ENCODE peak calls at places on chromosomes 7 and 10, in six cellular contexts. K is body of pancreas, U is Peyer's patch, S is tibial nerve, F is A549, H is stomach. Z is an unnamed sample.

GRCh38 chr7:85529197-85529596 is 342.3 kb upstream of the SEMA3D start:
- DNase-seq in K (peak; percentile 16), U (no peak), S (no peak), F (no peak), H (peak; percentile 60), Z (no peak)

GRCh38 chr10:22737587-22737986 is 23.2 kb upstream of the PIP4K2A start:
- DNase-seq in K (no peak), U (no peak), S (peak; percentile 20), F (no peak), H (no peak), Z (peak; percentile 71)

GRCh38 chr7:149003560-149004305 is 24.6 kb downstream of the PDIA4 start:
- DNase-seq in K (no peak), U (no peak), S (no peak), F (no peak), H (no peak), Z (no peak)

GRCh38 chr7:159030490-159031134 is 114.1 kb downstream of the VIPR2 start:
- DNase-seq in K (peak; percentile 59), U (no peak), S (peak; percentile 5), F (peak; percentile 69), H (peak; percentile 64), Z (peak; percentile 20)

GRCh38 chr10:69451209-69451783 is at the start of gene TSPAN15:
- DNase-seq in K (peak; percentile 90), U (peak; percentile 65), S (peak; percentile 72), F (peak; percentile 94), H (peak; percentile 95), Z (peak; percentile 49)

GRCh38 chr10:85603167-85603940 is 763.2 kb downstream of the GRID1 start:
- DNase-seq in K (no peak), U (no peak), S (no peak), F (no peak), H (no peak), Z (no peak)

GRCh38 chr10:76882245-76882644 is 755.4 kb downstream of the KCNMA1 start:
- DNase-seq in K (no peak), U (no peak), S (no peak), F (no peak), H (no peak), Z (no peak)

GRCh38 chr10:10642741-10643280 is 374.9 kb upstream of the CELF2 start:
- DNase-seq in K (peak; percentile 13), U (no peak), S (peak; percentile 59), F (no peak), H (no peak), Z (no peak)

GRCh38 chr7:135950429-135950828 is 26.7 kb downstream of the MTPN start:
- DNase-seq in K (no peak), U (no peak), S (no peak), F (no peak), H (no peak), Z (no peak)

GRCh38 chr7:22147113-22147512 is 201.4 kb upstream of the CDCA7L start:
- DNase-seq in K (no peak), U (no peak), S (no peak), F (no peak), H (no peak), Z (no peak)

GRCh38 chr7:36152756-36153570 is at the start of gene EEPD1:
- DNase-seq in K (peak; percentile 100), U (peak; percentile 98), S (peak; percentile 99), F (peak; percentile 99), H (peak; percentile 100), Z (peak; percentile 99)
- TF ChIP-seq POLR2A in K (peak; percentile 92), U (peak; percentile 90), S (no peak), F (peak; percentile 63), H (no peak), Z (peak; percentile 42)

GRCh38 chr7:55527314-55527713 is 45.0 kb downstream of the VOPP1 start:
- DNase-seq in K (no peak), U (no peak), S (no peak), F (no peak), H (no peak), Z (no peak)
- TF ChIP-seq POLR2A in K (no peak), U (no peak), S (no peak), F (no peak), H (no peak), Z (no peak)

GRCh38 chr7:94509879-94510581 is 421 bp downstream of the CASD1 start:
- DNase-seq in K (peak; percentile 72), U (peak; percentile 68), S (peak; percentile 53), F (peak; percentile 84), H (peak; percentile 72), Z (peak; percentile 81)
- TF ChIP-seq POLR2A in K (peak; percentile 75), U (peak; percentile 30), S (no peak), F (peak; percentile 71), H (no peak), Z (peak; percentile 71)

GRCh38 chr7:73699370-73700069 is 16.1 kb downstream of the BUD23 start:
- DNase-seq in K (no peak), U (no peak), S (no peak), F (no peak), H (no peak), Z (no peak)
- TF ChIP-seq POLR2A in K (no peak), U (no peak), S (no peak), F (no peak), H (no peak), Z (no peak)

DNA sequence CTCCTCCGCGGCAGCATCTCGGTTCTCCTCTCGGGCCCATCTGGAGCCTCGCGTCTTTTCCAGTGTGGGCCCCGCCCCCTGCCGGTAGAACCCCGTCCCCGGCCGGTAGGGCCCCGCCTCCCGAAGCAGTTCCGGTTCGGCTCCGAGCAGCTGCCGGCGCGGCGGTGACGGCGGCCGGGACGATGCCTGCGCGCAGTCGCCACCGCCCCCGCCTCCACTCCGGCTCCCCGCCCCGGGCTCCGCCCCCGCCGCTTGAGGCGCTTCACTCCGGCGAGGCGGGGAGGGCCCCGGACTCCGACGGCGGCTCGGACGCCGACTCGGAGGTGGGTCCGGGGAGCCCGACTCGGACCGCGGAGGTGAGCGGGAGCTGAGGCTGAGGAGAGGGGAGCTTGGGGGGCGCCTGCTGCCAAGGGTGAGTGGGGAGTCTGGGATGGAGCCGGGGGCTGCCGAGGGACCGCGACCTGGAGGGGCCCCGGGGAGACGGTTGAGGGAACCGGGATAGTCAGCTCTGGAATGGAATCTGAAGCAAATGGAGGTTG is at the start of gene SAMD8:
- DNase-seq in K (peak; percentile 95), U (peak; percentile 95), S (peak; percentile 89), F (peak; percentile 98), H (peak; percentile 97), Z (peak; percentile 95)
- TF ChIP-seq POLR2A in K (peak; percentile 76), U (peak; percentile 92), S (peak; percentile 84), F (peak; percentile 76), H (peak; percentile 55), Z (peak; percentile 35)

GRCh38 chr7:7931626-7932025 is 37.0 kb upstream of the GLCCI1 start:
- DNase-seq in K (no peak), U (no peak), S (no peak), F (no peak), H (no peak), Z (no peak)

GRCh38 chr7:7934945-7935344 is 33.7 kb upstream of the GLCCI1 start:
- DNase-seq in K (no peak), U (no peak), S (no peak), F (no peak), H (no peak), Z (no peak)

GRCh38 chr7:7932553-7932952 is 36.0 kb upstream of the GLCCI1 start:
- DNase-seq in K (no peak), U (no peak), S (no peak), F (no peak), H (no peak), Z (peak; percentile 38)

GRCh38 chr7:7938471-7938870 is 30.1 kb upstream of the GLCCI1 start:
- DNase-seq in K (no peak), U (no peak), S (no peak), F (no peak), H (no peak), Z (no peak)

GRCh38 chr7:7934127-7934526 is 34.5 kb upstream of the GLCCI1 start:
- DNase-seq in K (no peak), U (no peak), S (no peak), F (no peak), H (no peak), Z (no peak)
- TF ChIP-seq POLR2A in K (no peak), U (no peak), S (no peak), F (no peak), H (no peak), Z (no peak)

GRCh38 chr10:48653944-48654698 is 30.6 kb upstream of the WDFY4 start:
- DNase-seq in K (no peak), U (no peak), S (no peak), F (no peak), H (no peak), Z (no peak)

GRCh38 chr10:48658243-48658888 is 26.3 kb upstream of the WDFY4 start:
- DNase-seq in K (peak; percentile 80), U (peak; percentile 79), S (peak; percentile 84), F (peak; percentile 73), H (peak; percentile 81), Z (peak; percentile 76)

GRCh38 chr10:48656928-48657327 is 27.7 kb upstream of the WDFY4 start:
- DNase-seq in K (no peak), U (no peak), S (no peak), F (no peak), H (no peak), Z (no peak)

GRCh38 chr10:48655426-48656240 is 29.0 kb upstream of the WDFY4 start:
- DNase-seq in K (peak; percentile 84), U (no peak), S (peak; percentile 26), F (peak; percentile 62), H (peak; percentile 77), Z (no peak)

DNA sequence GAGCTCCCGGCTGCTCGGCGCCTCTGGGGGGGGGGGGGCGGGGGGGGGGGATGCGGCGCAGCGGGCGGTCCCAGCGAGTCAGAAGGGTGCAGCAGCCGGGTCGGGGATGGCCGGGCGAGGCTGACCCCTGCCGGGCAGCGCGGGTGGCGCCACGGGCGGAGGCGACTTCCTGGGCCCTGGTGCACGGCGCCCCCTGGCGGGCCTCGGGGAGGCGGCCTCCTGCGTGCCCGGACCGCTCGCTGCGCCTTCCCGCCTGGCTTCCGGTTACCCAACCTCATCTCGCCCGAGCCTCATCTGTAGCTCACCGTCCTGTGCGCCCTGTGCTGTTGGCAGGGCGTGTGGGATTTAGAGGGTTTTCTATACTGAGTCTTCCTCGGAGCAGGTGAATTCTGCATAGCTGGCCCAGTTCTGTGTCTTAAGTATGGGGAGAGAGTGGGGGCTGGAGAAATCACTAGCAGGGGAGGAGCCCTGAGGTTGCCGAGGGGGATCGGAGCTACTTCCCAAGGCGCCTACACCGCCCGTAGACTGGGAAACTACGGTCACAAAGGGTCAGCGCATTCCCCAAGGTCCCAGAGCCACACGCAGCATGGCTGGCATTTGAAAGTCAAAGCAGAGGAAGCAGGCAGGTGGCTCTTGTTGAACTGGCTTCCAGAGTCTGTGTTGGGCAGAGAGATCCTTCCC is 28.3 kb upstream of the WDFY4 start:
- DNase-seq in K (peak; percentile 95), U (peak; percentile 88), S (peak; percentile 76), F (peak; percentile 92), H (peak; percentile 91), Z (peak; percentile 88)
- TF ChIP-seq POLR2A in K (no peak), U (peak; percentile 19), S (no peak), F (no peak), H (no peak), Z (no peak)